ENCODE peak calls at places on chromosome 18, in six cellular contexts. Y, R, O, G, T and V are unnamed samples.

GRCh38 chr18:37598966-37599896 is 33.6 kb upstream of the CELF4 start:
- DNase-seq in Y (peak; percentile 68), R (peak; percentile 82), O (no peak), G (no peak), T (no peak), V (no peak)

GRCh38 chr18:35091841-35092240 is 50.6 kb downstream of the MAPRE2 start:
- DNase-seq in Y (no peak), R (no peak), O (no peak), G (peak; percentile 53), T (no peak), V (no peak)

GRCh38 chr18:36536426-36536825 is 238.9 kb downstream of the FHOD3 start:
- DNase-seq in Y (no peak), R (peak; percentile 81), O (no peak), G (no peak), T (no peak), V (no peak)

GRCh38 chr18:34117319-34117718 is 107.4 kb downstream of the NOL4 start:
- DNase-seq in Y (no peak), R (no peak), O (no peak), G (no peak), T (no peak), V (no peak)

GRCh38 chr18:13369756-13370510 is 151.4 kb downstream of the LDLRAD4 start:
- DNase-seq in Y (no peak), R (peak; percentile 81), O (no peak), G (no peak), T (no peak), V (no peak)

GRCh38 chr18:13433088-13433487 is 214.5 kb downstream of the LDLRAD4 start:
- DNase-seq in Y (no peak), R (no peak), O (no peak), G (no peak), T (no peak), V (no peak)

GRCh38 chr18:61398961-61399632 is 65.9 kb downstream of the CDH20 start:
- DNase-seq in Y (no peak), R (no peak), O (no peak), G (peak; percentile 51), T (no peak), V (peak; percentile 30)

GRCh38 chr18:47996091-47996541 is 65.7 kb upstream of the SMAD2 start:
- DNase-seq in Y (no peak), R (no peak), O (no peak), G (no peak), T (no peak), V (no peak)

GRCh38 chr18:76619342-76620315 is 124.6 kb upstream of the ZNF516 start:
- DNase-seq in Y (no peak), R (no peak), O (peak; percentile 70), G (peak; percentile 87), T (peak; percentile 54), V (peak; percentile 32)

GRCh38 chr18:32315881-32316280 is 126.0 kb downstream of the MEP1B start:
- DNase-seq in Y (no peak), R (no peak), O (no peak), G (peak; percentile 74), T (no peak), V (no peak)

GRCh38 chr18:13688191-13689136 is 37.9 kb downstream of the FAM210A start:
- DNase-seq in Y (no peak), R (no peak), O (peak; percentile 63), G (no peak), T (peak; percentile 59), V (no peak)

GRCh38 chr18:14914771-14915170 is 166.8 kb downstream of the ANKRD30B start:
- DNase-seq in Y (no peak), R (no peak), O (no peak), G (no peak), T (no peak), V (no peak)

GRCh38 chr18:13746636-13747035 is 20.2 kb downstream of the RNMT start:
- DNase-seq in Y (no peak), R (no peak), O (no peak), G (no peak), T (no peak), V (no peak)

GRCh38 chr18:58639751-58640427 is 11.0 kb upstream of the ALPK2 start:
- DNase-seq in Y (peak; percentile 43), R (no peak), O (no peak), G (peak; percentile 59), T (no peak), V (no peak)

GRCh38 chr18:79690586-79691482 is 11.2 kb downstream of the CTDP1 start:
- DNase-seq in Y (no peak), R (no peak), O (no peak), G (no peak), T (no peak), V (no peak)

GRCh38 chr18:35024965-35025364 is 16.2 kb upstream of the MAPRE2 start:
- DNase-seq in Y (no peak), R (peak; percentile 94), O (peak; percentile 83), G (peak; percentile 92), T (no peak), V (peak; percentile 80)

GRCh38 chr18:1998121-1998520 is 573.2 kb downstream of the METTL4 start:
- DNase-seq in Y (no peak), R (no peak), O (no peak), G (no peak), T (no peak), V (no peak)

GRCh38 chr18:72652990-72653593 is 109.0 kb upstream of the CBLN2 start:
- DNase-seq in Y (peak; percentile 74), R (no peak), O (no peak), G (no peak), T (no peak), V (no peak)

GRCh38 chr18:48226401-48226800 is 182.8 kb downstream of the ZBTB7C start:
- DNase-seq in Y (peak; percentile 28), R (no peak), O (no peak), G (no peak), T (no peak), V (no peak)

GRCh38 chr18:61797691-61798590 is 94.9 kb downstream of the RNF152 start:
- DNase-seq in Y (no peak), R (no peak), O (no peak), G (no peak), T (no peak), V (no peak)

GRCh38 chr18:43680096-43680495 is 402.8 kb upstream of the SYT4 start:
- DNase-seq in Y (no peak), R (no peak), O (no peak), G (no peak), T (no peak), V (peak; percentile 43)

GRCh38 chr18:63319383-63320040 is at the start of gene BCL2:
- DNase-seq in Y (peak; percentile 42), R (no peak), O (peak; percentile 45), G (peak; percentile 52), T (no peak), V (peak; percentile 4)

GRCh38 chr18:63317556-63317946 is 2.0 kb downstream of the BCL2 start:
- DNase-seq in Y (peak; percentile 23), R (no peak), O (no peak), G (no peak), T (no peak), V (no peak)

GRCh38 chr18:63316612-63317555 is 2.7 kb downstream of the BCL2 start:
- DNase-seq in Y (peak; percentile 30), R (no peak), O (no peak), G (no peak), T (no peak), V (no peak)

GRCh38 chr18:63318882-63319382 is 637 bp downstream of the BCL2 start:
- DNase-seq in Y (peak; percentile 26), R (no peak), O (no peak), G (no peak), T (no peak), V (no peak)

GRCh38 chr18:63317982-63318881 is 1.3 kb downstream of the BCL2 start:
- DNase-seq in Y (peak; percentile 95), R (no peak), O (peak; percentile 62), G (no peak), T (peak; percentile 62), V (no peak)
- TF ChIP-seq CTCF in Y (peak; percentile 97), R (peak; percentile 87), O (peak; percentile 69), G (peak; percentile 48), T (peak; percentile 58), V (peak; percentile 51)

GRCh38 chr18:70075906-70076305 is 128.2 kb upstream of the CD226 start:
- DNase-seq in Y (no peak), R (no peak), O (no peak), G (peak; percentile 8), T (no peak), V (no peak)
- TF ChIP-seq CTCF in Y (no peak), R (no peak), O (no peak), G (peak; percentile 29), T (no peak), V (no peak)

GRCh38 chr18:46677609-46678470 is 20.8 kb upstream of the LOXHD1 start:
- DNase-seq in Y (no peak), R (no peak), O (no peak), G (no peak), T (no peak), V (no peak)
- TF ChIP-seq CTCF in Y (no peak), R (no peak), O (peak; percentile 43), G (no peak), T (peak; percentile 24), V (peak; percentile 11)

DNA sequence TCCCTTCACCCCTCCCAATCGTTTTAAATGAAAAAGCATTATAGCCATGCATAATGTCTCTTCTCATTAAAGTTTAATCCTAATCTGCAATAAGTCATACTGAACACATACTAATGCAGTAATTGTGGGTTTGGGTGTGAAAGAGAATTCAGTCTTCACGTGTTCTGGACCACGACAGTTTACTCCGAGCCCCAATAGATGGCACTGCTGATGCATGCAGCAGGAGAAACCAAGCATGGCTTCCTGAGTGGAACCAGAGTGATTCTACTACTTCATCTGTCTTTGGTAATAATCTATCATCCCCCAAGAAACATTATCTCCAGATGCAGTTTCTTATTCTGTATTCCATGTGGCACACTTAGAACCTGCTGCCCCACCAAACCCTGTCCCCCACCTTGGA is 47.0 kb upstream of the LAMA1 start:
- DNase-seq in Y (peak; percentile 40), R (no peak), O (no peak), G (peak; percentile 54), T (no peak), V (no peak)
- TF ChIP-seq CTCF in Y (peak; percentile 28), R (no peak), O (peak; percentile 54), G (peak; percentile 56), T (peak; percentile 34), V (peak; percentile 37)

DNA sequence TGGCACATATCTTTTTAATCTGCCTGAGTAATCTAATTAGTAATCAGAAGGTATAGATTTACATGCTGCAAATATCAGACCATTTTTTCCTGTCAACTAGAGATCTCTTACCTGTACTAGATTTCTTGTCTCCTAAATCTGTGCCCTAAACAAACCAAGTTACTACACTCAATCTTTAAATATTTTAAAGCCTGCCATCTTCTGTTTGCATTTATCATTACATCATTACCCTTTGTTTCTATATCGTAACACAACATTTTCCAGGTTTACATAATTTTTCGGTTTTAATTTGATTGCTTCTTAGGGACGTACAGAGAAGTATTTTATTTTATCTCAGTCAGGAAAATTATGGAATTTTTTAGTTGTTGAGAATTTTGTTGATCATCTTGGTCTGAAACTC is 25.7 kb downstream of the PSMA8 start:
- DNase-seq in Y (peak; percentile 28), R (no peak), O (no peak), G (peak; percentile 5), T (no peak), V (no peak)
- TF ChIP-seq CTCF in Y (peak; percentile 48), R (no peak), O (peak; percentile 25), G (peak; percentile 6), T (no peak), V (peak; percentile 3)

GRCh38 chr18:11733031-11733430 is 44.0 kb downstream of the GNAL start:
- DNase-seq in Y (peak; percentile 72), R (peak; percentile 95), O (peak; percentile 78), G (peak; percentile 74), T (peak; percentile 82), V (peak; percentile 8)
- TF ChIP-seq CTCF in Y (peak; percentile 94), R (peak; percentile 83), O (peak; percentile 87), G (peak; percentile 95), T (peak; percentile 95), V (peak; percentile 83)